ENCODE peak calls at places on chromosomes 7 and 10, in seven cellular contexts. D is AML-193, H is AG09319, C is NCI-H2029, A is ELF-1, F is mesothelial cell of epicardium, R is WTC11. O is an unnamed sample.

GRCh38 chr7:30888783-30889182 is 22.9 kb upstream of the AQP1 start:
- DNase-seq in D (no peak), H (peak), C (no peak), A (no peak), F (no peak), R (no peak), O (no peak)

GRCh38 chr10:100896876-100897461 is 15.8 kb upstream of the SLF2 start:
- DNase-seq in D (no peak), H (no peak), C (no peak), A (no peak), F (no peak), R (no peak), O (no peak)

GRCh38 chr10:131626274-131626673 is 274.5 kb upstream of the PPP2R2D start:
- DNase-seq in D (no peak), H (no peak), C (no peak), A (no peak), F (no peak), R (no peak), O (no peak)

GRCh38 chr10:22737587-22737986 is 23.2 kb upstream of the PIP4K2A start:
- DNase-seq in D (no peak), H (no peak), C (no peak), A (peak), F (no peak), R (no peak), O (no peak)

GRCh38 chr10:96556003-96556402 is 30.8 kb downstream of the TM9SF3 start:
- DNase-seq in D (peak), H (no peak), C (no peak), A (no peak), F (no peak), R (no peak), O (no peak)

GRCh38 chr7:39341083-39341482 is 225.1 kb upstream of the YAE1 start:
- DNase-seq in D (no peak), H (no peak), C (no peak), A (no peak), F (no peak), R (no peak), O (no peak)

GRCh38 chr7:2717293-2717904 is 29.4 kb downstream of the AMZ1 start:
- DNase-seq in D (no peak), H (no peak), C (peak), A (peak), F (no peak), R (no peak), O (no peak)

GRCh38 chr10:14102056-14102455 is 228.7 kb downstream of the FRMD4A start:
- DNase-seq in D (no peak), H (no peak), C (no peak), A (peak), F (no peak), R (no peak), O (no peak)

GRCh38 chr7:3027005-3027404 is 16.7 kb downstream of the CARD11 start:
- DNase-seq in D (no peak), H (no peak), C (no peak), A (no peak), F (no peak), R (no peak), O (no peak)

GRCh38 chr10:27893320-27894014 is 105.4 kb downstream of the ODAD2 start:
- DNase-seq in D (no peak), H (peak), C (no peak), A (no peak), F (no peak), R (no peak), O (no peak)

GRCh38 chr10:133191651-133192050 is 31.6 kb downstream of the KNDC1 start:
- DNase-seq in D (no peak), H (no peak), C (no peak), A (no peak), F (no peak), R (no peak), O (no peak)

O was measured in stimulated activated naive CD4-positive, alpha-beta T cell treated with Interleukin-2 at 50 U/mL for 16 hours.